ENCODE peak calls at places on chromosome 13, in nine cellular contexts. H is fibroblast of the aortic adventitia, K is bronchial epithelial cell, E is astrocyte of the cerebellum, M is heart right ventricle, P is astrocyte, F is A549, S is kidney epithelial cell, U is Peyer's patch. I is an unnamed sample.

GRCh38 chr13:36925603-36926002 is 5.6 kb upstream of the SMAD9 start:
- DNase-seq in H (no peak), K (no peak), E (no peak), M (no peak), P (no peak), F (no peak), S (no peak), U (no peak), I (no peak)

GRCh38 chr13:108917581-108917980 is 288.2 kb downstream of the MYO16 start:
- DNase-seq in H (peak), K (no peak), E (peak), M (no peak), P (peak), F (no peak), S (no peak), U (no peak), I (peak)

GRCh38 chr13:102945324-102945815 is 99.5 kb downstream of the ERCC5 start:
- DNase-seq in H (no peak), K (no peak), E (no peak), M (no peak), P (no peak), F (no peak), S (no peak), U (no peak), I (no peak)

GRCh38 chr13:109933476-109933875 is 147.1 kb upstream of the IRS2 start:
- DNase-seq in H (no peak), K (no peak), E (no peak), M (no peak), P (no peak), F (no peak), S (no peak), U (no peak), I (no peak)

GRCh38 chr13:110264685-110265275 is 42.2 kb downstream of the COL4A1 start:
- DNase-seq in H (no peak), K (no peak), E (no peak), M (no peak), P (no peak), F (no peak), S (no peak), U (no peak), I (no peak)

GRCh38 chr13:50580684-50581305 is 262.7 kb downstream of the DLEU7 start:
- DNase-seq in H (peak), K (peak), E (peak), M (peak), P (peak), F (no peak), S (no peak), U (no peak), I (peak)

GRCh38 chr13:46288570-46289259 is 77.0 kb downstream of the LRRC63 start:
- DNase-seq in H (peak), K (peak), E (peak), M (no peak), P (peak), F (peak), S (peak), U (no peak), I (peak)

GRCh38 chr13:99289674-99290337 is 17.4 kb downstream of the GPR183 start:
- DNase-seq in H (no peak), K (no peak), E (no peak), M (no peak), P (no peak), F (no peak), S (no peak), U (no peak), I (no peak)

GRCh38 chr13:79566118-79566517 is 85.2 kb downstream of the NDFIP2 start:
- DNase-seq in H (no peak), K (no peak), E (no peak), M (no peak), P (no peak), F (no peak), S (no peak), U (no peak), I (no peak)

GRCh38 chr13:50463662-50464061 is 379.8 kb downstream of the DLEU7 start:
- DNase-seq in H (no peak), K (no peak), E (no peak), M (no peak), P (no peak), F (no peak), S (no peak), U (no peak), I (no peak)

GRCh38 chr13:72151241-72151640 is 284.2 kb upstream of the DACH1 start:
- DNase-seq in H (peak), K (peak), E (peak), M (no peak), P (peak), F (no peak), S (no peak), U (no peak), I (no peak)

GRCh38 chr13:110306960-110307696 is at the start of the genes COL4A1 and COL4A2:
- DNase-seq in H (peak), K (peak), E (no peak), M (peak), P (peak), F (no peak), S (no peak), U (no peak), I (no peak)

GRCh38 chr13:64075543-64076271 is 2660.1 kb upstream of the PCDH20 start:
- DNase-seq in H (no peak), K (no peak), E (no peak), M (no peak), P (no peak), F (no peak), S (no peak), U (no peak), I (no peak)

GRCh38 chr13:30870049-30870884 is 35.8 kb upstream of the MEDAG start:
- DNase-seq in H (peak), K (peak), E (peak), M (peak), P (peak), F (no peak), S (no peak), U (no peak), I (peak)

GRCh38 chr13:113656015-113656588 is 1.9 kb downstream of the ATP4B start:
- DNase-seq in H (no peak), K (no peak), E (no peak), M (no peak), P (no peak), F (no peak), S (no peak), U (no peak), I (no peak)

GRCh38 chr13:98460519-98460918 is 116.4 kb downstream of the STK24 start:
- DNase-seq in H (no peak), K (no peak), E (no peak), M (no peak), P (no peak), F (no peak), S (no peak), U (no peak), I (no peak)

GRCh38 chr13:110882972-110883371 is 31.9 kb downstream of the ANKRD10 start:
- DNase-seq in H (no peak), K (no peak), E (no peak), M (no peak), P (peak), F (no peak), S (no peak), U (no peak), I (peak)

GRCh38 chr13:28000567-28000966 is 12.1 kb upstream of the URAD start:
- DNase-seq in H (no peak), K (no peak), E (no peak), M (no peak), P (no peak), F (no peak), S (no peak), U (no peak), I (no peak)

GRCh38 chr13:37484056-37484455 is 114.5 kb downstream of the POSTN start:
- DNase-seq in H (peak), K (no peak), E (no peak), M (no peak), P (no peak), F (no peak), S (no peak), U (no peak), I (peak)

GRCh38 chr13:51825165-51825592 is 19.8 kb downstream of the TMEM272 start:
- DNase-seq in H (peak), K (no peak), E (no peak), M (no peak), P (peak), F (no peak), S (no peak), U (no peak), I (no peak)

GRCh38 chr13:33105387-33106005 is 89.3 kb downstream of the KL start:
- DNase-seq in H (no peak), K (no peak), E (no peak), M (no peak), P (no peak), F (no peak), S (no peak), U (no peak), I (no peak)

GRCh38 chr13:93982189-93982918 is 497.1 kb downstream of the DCT start:
- DNase-seq in H (peak), K (no peak), E (no peak), M (no peak), P (no peak), F (no peak), S (no peak), U (no peak), I (no peak)

DNA sequence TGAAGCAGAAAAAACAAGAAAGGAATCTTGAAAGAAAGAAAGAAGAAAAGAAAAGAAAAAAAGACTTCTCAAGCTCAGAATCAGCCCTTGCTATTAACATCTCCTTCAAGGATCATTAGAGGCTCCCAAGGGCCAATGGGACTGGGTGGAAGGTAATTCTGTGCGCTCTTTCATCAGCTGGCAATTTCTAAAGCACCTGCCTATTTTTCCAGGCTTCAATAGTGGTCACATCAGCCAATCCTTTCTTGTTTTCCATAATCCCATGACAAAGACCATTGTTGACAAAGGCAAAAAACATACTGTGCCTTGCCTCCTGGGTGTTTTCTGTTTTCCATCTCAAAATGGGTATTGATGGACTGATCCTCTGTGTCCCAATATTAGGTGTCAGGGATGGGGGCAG is 88.2 kb upstream of the TSC22D1 start:
- DNase-seq in H (no peak), K (no peak), E (no peak), M (no peak), P (no peak), F (no peak), S (no peak), U (no peak), I (no peak)
- TF ChIP-seq CTCF in H (no peak), K (no peak), E (no peak), M (no peak), P (no peak), F (no peak), S (no peak), U (no peak), I (no peak)

GRCh38 chr13:40665061-40665753 is 1.2 kb downstream of the FOXO1 start:
- DNase-seq in H (no peak), K (no peak), E (no peak), M (peak), P (peak), F (peak), S (no peak), U (peak), I (no peak)
- TF ChIP-seq CTCF in H (no peak), K (no peak), E (no peak), M (no peak), P (no peak), F (no peak), S (no peak), U (no peak), I (no peak)

DNA sequence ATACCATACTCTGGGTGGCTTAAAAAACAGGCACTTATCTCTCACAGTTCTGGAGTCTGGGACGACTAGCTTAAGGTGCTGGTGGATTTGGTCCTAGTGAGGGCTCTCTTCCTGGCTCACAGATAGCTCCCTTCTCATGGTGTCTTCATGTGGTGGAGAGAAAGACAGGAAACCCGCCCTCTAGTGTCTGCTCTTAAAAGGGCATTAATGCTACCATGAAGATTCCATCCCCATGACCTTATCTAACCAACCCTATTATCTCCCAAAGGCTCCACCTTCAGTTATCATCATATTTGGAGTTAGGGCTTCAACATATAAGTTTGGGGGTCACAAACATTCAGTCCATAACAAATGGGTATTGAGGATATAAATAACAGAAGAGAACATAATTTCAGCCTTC is 139.4 kb downstream of the HS6ST3 start:
- DNase-seq in H (peak), K (peak), E (no peak), M (no peak), P (no peak), F (no peak), S (no peak), U (no peak), I (no peak)
- TF ChIP-seq CTCF in H (peak), K (peak), E (peak), M (peak), P (peak), F (peak), S (peak), U (peak), I (peak)

GRCh38 chr13:44800626-44801025 is 188.6 kb downstream of the NUFIP1 start:
- DNase-seq in H (no peak), K (no peak), E (no peak), M (no peak), P (no peak), F (no peak), S (no peak), U (no peak), I (no peak)

GRCh38 chr13:44806841-44807240 is 182.4 kb downstream of the NUFIP1 start:
- DNase-seq in H (no peak), K (no peak), E (no peak), M (no peak), P (no peak), F (no peak), S (no peak), U (no peak), I (no peak)

GRCh38 chr13:44801990-44802389 is 187.3 kb downstream of the NUFIP1 start:
- DNase-seq in H (peak), K (peak), E (peak), M (no peak), P (peak), F (no peak), S (no peak), U (no peak), I (peak)

GRCh38 chr13:44805623-44806022 is 183.6 kb downstream of the NUFIP1 start:
- DNase-seq in H (no peak), K (no peak), E (no peak), M (no peak), P (no peak), F (no peak), S (no peak), U (no peak), I (no peak)

GRCh38 chr13:44803390-44803789 is 185.9 kb downstream of the NUFIP1 start:
- DNase-seq in H (no peak), K (no peak), E (no peak), M (no peak), P (no peak), F (no peak), S (no peak), U (no peak), I (no peak)
- TF ChIP-seq CTCF in H (no peak), K (no peak), E (no peak), M (no peak), P (no peak), F (no peak), S (no peak), U (no peak), I (no peak)